ENCODE peak calls at places on chromosomes 2 and 18, in nine cellular contexts. K, C, X, P, T, N, Z, E and O are unnamed samples.

GRCh38 chr2:189394525-189394924 is 46.7 kb upstream of the WDR75 start:
- DNase-seq in K (no peak), C (no peak), X (no peak), P (no peak), T (no peak), N (no peak), Z (no peak), E (no peak), O (no peak)

GRCh38 chr18:75474332-75474731 is 46.8 kb upstream of the SMIM21 start:
- DNase-seq in K (no peak), C (no peak), X (no peak), P (peak), T (no peak), N (no peak), Z (no peak), E (no peak), O (no peak)

GRCh38 chr2:6723865-6724571 is 141.7 kb downstream of the CMPK2 start:
- DNase-seq in K (no peak), C (no peak), X (no peak), P (no peak), T (no peak), N (no peak), Z (no peak), E (no peak), O (no peak)

GRCh38 chr2:160223560-160223959 is 23.5 kb upstream of the ITGB6 start:
- DNase-seq in K (no peak), C (no peak), X (no peak), P (no peak), T (no peak), N (no peak), Z (no peak), E (no peak), O (no peak)

GRCh38 chr2:45946023-45946422 is 294.5 kb downstream of the PRKCE start:
- DNase-seq in K (no peak), C (no peak), X (no peak), P (peak), T (peak), N (no peak), Z (no peak), E (no peak), O (peak)

GRCh38 chr2:73999881-74000597 is 15.3 kb downstream of the TET3 start:
- DNase-seq in K (no peak), C (no peak), X (peak), P (no peak), T (no peak), N (no peak), Z (no peak), E (no peak), O (no peak)

GRCh38 chr2:209532321-209532720 is 108.5 kb downstream of the MAP2 start:
- DNase-seq in K (no peak), C (no peak), X (no peak), P (peak), T (no peak), N (no peak), Z (no peak), E (no peak), O (no peak)

GRCh38 chr18:50060822-50061221 is 134.1 kb downstream of the MYO5B start:
- DNase-seq in K (no peak), C (no peak), X (no peak), P (no peak), T (no peak), N (no peak), Z (no peak), E (no peak), O (no peak)

GRCh38 chr2:2714413-2714812 is 383.3 kb upstream of the MYT1L start:
- DNase-seq in K (no peak), C (no peak), X (no peak), P (no peak), T (no peak), N (no peak), Z (no peak), E (no peak), O (no peak)

GRCh38 chr2:62277688-62278087 is 81.8 kb downstream of the B3GNT2 start:
- DNase-seq in K (no peak), C (no peak), X (no peak), P (no peak), T (no peak), N (no peak), Z (no peak), E (peak), O (no peak)

DNA sequence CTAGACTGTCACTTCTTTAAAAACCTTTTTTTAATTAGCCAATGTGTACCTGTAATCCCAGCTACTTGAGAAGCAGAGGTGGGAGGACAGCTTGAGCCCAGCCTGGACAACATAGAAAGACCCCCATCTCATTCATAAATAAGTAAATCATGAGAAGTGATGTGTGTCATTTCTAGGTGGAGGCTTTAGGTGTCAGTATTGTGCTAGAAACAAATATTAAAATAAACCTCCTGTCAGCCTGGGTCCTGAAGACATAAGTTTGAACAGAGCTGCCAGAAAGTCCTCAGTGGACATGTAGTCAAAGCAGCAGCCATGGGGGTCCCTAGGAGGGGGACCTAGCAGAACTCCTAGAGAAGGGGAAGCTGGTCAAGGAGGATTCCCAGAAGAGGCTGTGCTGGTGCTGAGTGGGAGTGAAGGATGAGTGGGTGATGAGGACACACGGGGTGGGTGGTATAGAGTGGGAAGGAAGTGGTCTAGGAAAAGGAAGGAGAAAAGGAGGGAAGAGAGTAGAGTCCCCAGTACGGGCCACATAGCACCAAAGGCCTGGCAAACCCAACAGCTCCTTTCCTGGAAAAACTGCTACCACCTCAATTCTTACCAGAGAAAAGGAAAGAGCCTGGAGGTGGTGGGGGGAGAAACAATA is 316.6 kb upstream of the NCKAP5 start:
- DNase-seq in K (no peak), C (peak), X (no peak), P (peak), T (no peak), N (no peak), Z (no peak), E (peak), O (no peak)
- TF ChIP-seq CTCF in K (peak), C (no peak), X (peak), P (no peak), T (no peak), N (peak), Z (no peak), E (peak), O (peak)

DNA sequence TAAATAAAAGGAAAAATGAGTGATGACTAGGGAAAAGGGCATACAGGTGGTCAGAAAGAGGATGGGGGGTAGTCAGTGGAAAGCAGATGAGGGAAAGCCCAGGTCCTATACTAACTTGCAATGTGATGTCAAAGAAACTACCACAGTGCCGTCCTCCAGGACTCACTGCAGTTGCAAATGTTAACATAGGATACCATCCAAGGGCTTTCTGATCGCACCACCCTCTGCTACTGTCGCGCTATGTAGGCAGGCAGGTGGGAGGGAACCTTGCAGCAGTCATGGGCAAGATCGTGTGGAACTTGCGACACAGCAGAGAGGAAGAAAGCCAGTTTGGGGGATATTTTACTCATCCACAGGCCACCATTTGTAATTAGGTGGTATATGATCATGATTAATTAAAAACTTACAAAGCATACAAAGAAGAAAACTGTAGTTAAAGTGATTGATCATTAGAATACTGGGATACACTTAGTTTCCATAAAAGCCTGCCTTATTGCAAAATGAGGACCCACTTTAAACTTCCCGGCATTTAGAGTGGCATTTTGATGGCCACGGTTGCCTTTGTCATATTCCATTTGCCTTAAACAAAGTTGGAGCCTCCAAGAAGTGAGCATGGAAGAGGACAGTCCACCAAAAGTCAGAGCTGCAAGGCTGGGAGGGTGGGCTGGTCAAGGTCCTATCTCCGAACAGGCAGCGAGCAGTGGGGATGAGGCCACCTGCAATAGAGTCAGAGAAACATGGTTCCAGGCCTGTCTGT is 8.5 kb upstream of the ROCK2 start:
- DNase-seq in K (no peak), C (no peak), X (no peak), P (no peak), T (no peak), N (no peak), Z (no peak), E (no peak), O (no peak)
- TF ChIP-seq CTCF in K (no peak), C (no peak), X (no peak), P (no peak), T (no peak), N (no peak), Z (no peak), E (no peak), O (no peak)

GRCh38 chr2:81901017-81901416 is 1596.5 kb upstream of the LRRTM1 start:
- DNase-seq in K (no peak), C (no peak), X (no peak), P (no peak), T (no peak), N (no peak), Z (no peak), E (peak), O (no peak)
- TF ChIP-seq CTCF in K (no peak), C (no peak), X (peak), P (no peak), T (no peak), N (peak), Z (no peak), E (peak), O (no peak)

GRCh38 chr2:208254871-208255556 is at the start of gene IDH1:
- DNase-seq in K (peak), C (peak), X (peak), P (peak), T (peak), N (peak), Z (peak), E (peak), O (peak)
- TF ChIP-seq CTCF in K (peak), C (peak), X (peak), P (peak), T (no peak), N (peak), Z (peak), E (peak), O (peak)